ENCODE peak calls at places on chromosomes 7 and 10, in ten cellular contexts. B, N, E, T, F, Y, R, I, Z and K are unnamed samples.

GRCh38 chr10:60800918-60801317 is 22.6 kb downstream of the CDK1 start:
- DNase-seq in B (no peak), N (no peak), E (no peak), T (no peak), F (no peak), Y (no peak), R (no peak), I (no peak), Z (no peak), K (no peak)

GRCh38 chr10:23120001-23120934 is 24.9 kb downstream of the MSRB2 start:
- DNase-seq in B (no peak), N (no peak), E (no peak), T (no peak), F (no peak), Y (no peak), R (no peak), I (no peak), Z (no peak), K (no peak)

GRCh38 chr10:86179961-86180360 is 186.6 kb downstream of the GRID1 start:
- DNase-seq in B (no peak), N (no peak), E (no peak), T (no peak), F (no peak), Y (no peak), R (no peak), I (no peak), Z (no peak), K (no peak)

GRCh38 chr7:44215531-44215930 is 14.8 kb downstream of the YKT6 start:
- DNase-seq in B (no peak), N (no peak), E (no peak), T (no peak), F (no peak), Y (no peak), R (no peak), I (no peak), Z (no peak), K (no peak)

GRCh38 chr10:100912013-100912608 is 652 bp upstream of the SLF2 start:
- DNase-seq in B (no peak), N (peak), E (no peak), T (peak), F (no peak), Y (peak), R (no peak), I (no peak), Z (peak), K (no peak)

GRCh38 chr7:14332155-14332554 is 342.7 kb upstream of the ETV1 start:
- DNase-seq in B (no peak), N (peak), E (no peak), T (no peak), F (no peak), Y (peak), R (no peak), I (no peak), Z (no peak), K (peak)

GRCh38 chr7:102167254-102167653 is 119.4 kb upstream of the SH2B2 start:
- DNase-seq in B (no peak), N (no peak), E (no peak), T (no peak), F (no peak), Y (no peak), R (no peak), I (no peak), Z (no peak), K (no peak)

GRCh38 chr7:65953890-65954289 is 28.1 kb downstream of the GUSB start:
- DNase-seq in B (no peak), N (no peak), E (no peak), T (no peak), F (no peak), Y (no peak), R (no peak), I (no peak), Z (no peak), K (no peak)

GRCh38 chr10:78859769-78860168 is 209.0 kb upstream of the ZMIZ1 start:
- DNase-seq in B (peak), N (no peak), E (no peak), T (no peak), F (no peak), Y (no peak), R (no peak), I (no peak), Z (no peak), K (no peak)

GRCh38 chr10:130804778-130805634 is 506.5 kb downstream of the TCERG1L start:
- DNase-seq in B (no peak), N (no peak), E (no peak), T (no peak), F (no peak), Y (no peak), R (no peak), I (peak), Z (no peak), K (no peak)

GRCh38 chr7:138698281-138698680 is 2.9 kb downstream of the SVOPL start:
- DNase-seq in B (no peak), N (no peak), E (no peak), T (no peak), F (no peak), Y (no peak), R (no peak), I (no peak), Z (no peak), K (no peak)

GRCh38 chr10:85047170-85047834 is 718.9 kb downstream of the CCSER2 start:
- DNase-seq in B (no peak), N (no peak), E (no peak), T (no peak), F (no peak), Y (no peak), R (no peak), I (no peak), Z (no peak), K (no peak)

GRCh38 chr10:103763374-103764202 is 91.8 kb downstream of the SH3PXD2A start:
- DNase-seq in B (no peak), N (no peak), E (no peak), T (peak), F (no peak), Y (no peak), R (peak), I (no peak), Z (peak), K (no peak)

GRCh38 chr10:43089519-43089918 is 12.7 kb downstream of the RET start:
- DNase-seq in B (no peak), N (no peak), E (no peak), T (no peak), F (no peak), Y (no peak), R (no peak), I (no peak), Z (no peak), K (no peak)

GRCh38 chr7:27197137-27198042 is 2.5 kb downstream of the HOXA13 start:
- DNase-seq in B (no peak), N (no peak), E (no peak), T (peak), F (peak), Y (no peak), R (no peak), I (no peak), Z (no peak), K (no peak)

GRCh38 chr7:159109092-159110035 is 35.3 kb downstream of the VIPR2 start:
- DNase-seq in B (no peak), N (no peak), E (no peak), T (no peak), F (peak), Y (no peak), R (no peak), I (no peak), Z (no peak), K (no peak)

GRCh38 chr10:94205370-94205930 is 157.3 kb downstream of the NOC3L start:
- DNase-seq in B (no peak), N (peak), E (no peak), T (no peak), F (no peak), Y (no peak), R (no peak), I (no peak), Z (peak), K (no peak)

GRCh38 chr10:87842220-87842641 is 21.1 kb downstream of the KLLN start:
- DNase-seq in B (no peak), N (no peak), E (no peak), T (peak), F (peak), Y (peak), R (no peak), I (no peak), Z (peak), K (no peak)

GRCh38 chr10:75402486-75403143 is 1.1 kb upstream of the ZNF503 start:
- DNase-seq in B (peak), N (no peak), E (no peak), T (no peak), F (no peak), Y (peak), R (no peak), I (peak), Z (no peak), K (no peak)

GRCh38 chr7:153193144-153193595 is 433.6 kb downstream of the ACTR3B start:
- DNase-seq in B (peak), N (no peak), E (no peak), T (no peak), F (peak), Y (no peak), R (peak), I (peak), Z (no peak), K (no peak)

GRCh38 chr10:100186253-100186780 is 488 bp upstream of the ERLIN1 start:
- DNase-seq in B (peak), N (peak), E (no peak), T (no peak), F (peak), Y (peak), R (no peak), I (no peak), Z (no peak), K (no peak)

GRCh38 chr7:27576360-27576944 is 86.2 kb downstream of the HIBADH start:
- DNase-seq in B (no peak), N (peak), E (no peak), T (peak), F (peak), Y (peak), R (peak), I (no peak), Z (peak), K (no peak)

GRCh38 chr10:114751856-114752255 is 69.7 kb upstream of the FHIP2A start:
- DNase-seq in B (no peak), N (peak), E (no peak), T (peak), F (no peak), Y (no peak), R (no peak), I (no peak), Z (no peak), K (no peak)